ENCODE peak calls at places on chromosome 4, in six cellular contexts. V, Z, R, T, U and K are unnamed samples. For H3K4me1, the result is how much of the 10 kb centered on the place peaks cover.

GRCh38 chr4:7398104-7398423 is 36.7 kb downstream of the PSAPL1 start:
- DNase-seq in V (peak), Z (no peak), R (peak), T (no peak), U (no peak), K (no peak)

GRCh38 chr4:176838611-176839411 is 46.1 kb upstream of the VEGFC start:
- DNase-seq in V (no peak), Z (no peak), R (peak), T (no peak), U (no peak), K (no peak)

GRCh38 chr4:69881173-69881773 is 21.3 kb upstream of the SULT1E1 start:
- DNase-seq in V (peak), Z (peak), R (no peak), T (peak), U (peak), K (no peak)

GRCh38 chr4:168486961-168487820 is 6.9 kb upstream of the DDX60L start:
- DNase-seq in V (no peak), Z (no peak), R (no peak), T (no peak), U (no peak), K (no peak)

GRCh38 chr4:81601270-81601694 is 129.6 kb upstream of the RASGEF1B start:
- DNase-seq in V (no peak), Z (no peak), R (no peak), T (no peak), U (no peak), K (no peak)

GRCh38 chr4:98387345-98388017 is 126.3 kb downstream of the RAP1GDS1 start:
- DNase-seq in V (no peak), Z (no peak), R (no peak), T (no peak), U (no peak), K (no peak)

GRCh38 chr4:53916431-53916889 is 147.9 kb downstream of the CHIC2 start:
- DNase-seq in V (no peak), Z (no peak), R (no peak), T (no peak), U (no peak), K (no peak)

GRCh38 chr4:59759082-59759825 is 1440.9 kb upstream of the ADGRL3 start:
- DNase-seq in V (no peak), Z (no peak), R (no peak), T (no peak), U (no peak), K (no peak)

GRCh38 chr4:121777625-121778024 is 12.7 kb upstream of the SMIM43 start:
- DNase-seq in V (no peak), Z (no peak), R (no peak), T (no peak), U (no peak), K (no peak)

GRCh38 chr4:40350627-40351227 is 15.6 kb downstream of the CHRNA9 start:
- DNase-seq in V (no peak), Z (no peak), R (no peak), T (no peak), U (no peak), K (no peak)

GRCh38 chr4:7103599-7104365 is 35.9 kb upstream of the GRPEL1 start:
- DNase-seq in V (peak), Z (peak), R (peak), T (no peak), U (peak), K (peak)

GRCh38 chr4:158313566-158313965 is 103.3 kb downstream of the TMEM144 start:
- DNase-seq in V (no peak), Z (no peak), R (no peak), T (no peak), U (no peak), K (no peak)

GRCh38 chr4:48553720-48554119 is 63.7 kb downstream of the ZAR1 start:
- DNase-seq in V (no peak), Z (no peak), R (no peak), T (no peak), U (no peak), K (no peak)

GRCh38 chr4:48554606-48555005 is 64.6 kb downstream of the ZAR1 start:
- DNase-seq in V (no peak), Z (no peak), R (no peak), T (peak), U (peak), K (no peak)

GRCh38 chr4:48556268-48556667 is 66.2 kb downstream of the ZAR1 start:
- DNase-seq in V (no peak), Z (no peak), R (no peak), T (no peak), U (no peak), K (no peak)

GRCh38 chr4:48558026-48558425 is 68.0 kb downstream of the ZAR1 start:
- DNase-seq in V (no peak), Z (no peak), R (no peak), T (no peak), U (no peak), K (no peak)

DNA sequence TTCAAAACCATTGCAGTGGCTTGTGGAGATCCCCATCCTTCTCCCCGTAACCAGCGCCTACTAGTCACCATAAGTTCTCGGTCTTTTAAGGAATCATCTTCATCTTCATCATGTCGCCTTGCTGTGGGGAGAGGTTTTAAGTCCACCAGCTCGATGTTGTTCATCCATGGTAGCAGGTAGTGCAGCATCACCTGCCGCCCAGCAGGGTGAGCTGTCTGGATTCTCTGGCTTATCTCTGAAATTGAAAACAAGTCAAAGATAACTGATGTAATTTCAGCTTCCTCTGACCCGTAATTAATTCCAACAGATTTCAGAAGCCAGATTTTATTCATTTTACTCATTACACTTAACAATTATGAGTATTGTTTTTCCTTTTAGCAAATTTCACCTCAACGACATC is 67.4 kb downstream of the ZAR1 start:
- DNase-seq in V (no peak), Z (no peak), R (no peak), T (peak), U (no peak), K (no peak)
- TF ChIP-seq CTCF in V (no peak), Z (peak), R (no peak), T (peak), U (peak), K (no peak)

GRCh38 chr4:165325732-165326512 is 1.5 kb upstream of the MSMO1 start:
- DNase-seq in V (no peak), Z (peak), R (no peak), T (peak), U (no peak), K (no peak)
- H3K4me3 ChIP-seq in V (no peak), Z (peak), R (no peak), T (peak), U (peak), K (no peak)

GRCh38 chr4:170750519-170750918 is 660.8 kb upstream of the AADAT start:
- DNase-seq in V (no peak), Z (no peak), R (no peak), T (no peak), U (no peak), K (no peak)
- H3K4me1 ChIP-seq in V (under half), Z (under half), R (under half), T (under half), U (under half), K (under half)

GRCh38 chr4:184794470-184794869 is 31.3 kb downstream of the ACSL1 start:
- DNase-seq in V (no peak), Z (no peak), R (no peak), T (no peak), U (no peak), K (no peak)
- TF ChIP-seq CTCF in V (no peak), Z (no peak), R (no peak), T (no peak), U (no peak), K (no peak)

GRCh38 chr4:16894406-16894805 is 4.0 kb downstream of the LDB2 start:
- DNase-seq in V (no peak), Z (no peak), R (no peak), T (peak), U (no peak), K (no peak)
- H3K4me3 ChIP-seq in V (no peak), Z (no peak), R (no peak), T (peak), U (no peak), K (no peak)

GRCh38 chr4:150127757-150128156 is 49.5 kb downstream of the DCLK2 start:
- DNase-seq in V (no peak), Z (no peak), R (no peak), T (no peak), U (no peak), K (no peak)
- H3K4me1 ChIP-seq in V (under half), Z (under half), R (under half), T (under half), U (under half), K (under half)

GRCh38 chr4:128220286-128221235 is 67.1 kb downstream of the PGRMC2 start:
- DNase-seq in V (no peak), Z (peak), R (no peak), T (peak), U (no peak), K (no peak)
- TF ChIP-seq CTCF in V (peak), Z (peak), R (peak), T (peak), U (peak), K (no peak)

GRCh38 chr4:61468091-61468720 is 268.1 kb downstream of the ADGRL3 start:
- DNase-seq in V (no peak), Z (no peak), R (no peak), T (peak), U (no peak), K (no peak)

GRCh38 chr4:61461956-61462355 is 261.8 kb downstream of the ADGRL3 start:
- DNase-seq in V (no peak), Z (no peak), R (no peak), T (no peak), U (no peak), K (no peak)

DNA sequence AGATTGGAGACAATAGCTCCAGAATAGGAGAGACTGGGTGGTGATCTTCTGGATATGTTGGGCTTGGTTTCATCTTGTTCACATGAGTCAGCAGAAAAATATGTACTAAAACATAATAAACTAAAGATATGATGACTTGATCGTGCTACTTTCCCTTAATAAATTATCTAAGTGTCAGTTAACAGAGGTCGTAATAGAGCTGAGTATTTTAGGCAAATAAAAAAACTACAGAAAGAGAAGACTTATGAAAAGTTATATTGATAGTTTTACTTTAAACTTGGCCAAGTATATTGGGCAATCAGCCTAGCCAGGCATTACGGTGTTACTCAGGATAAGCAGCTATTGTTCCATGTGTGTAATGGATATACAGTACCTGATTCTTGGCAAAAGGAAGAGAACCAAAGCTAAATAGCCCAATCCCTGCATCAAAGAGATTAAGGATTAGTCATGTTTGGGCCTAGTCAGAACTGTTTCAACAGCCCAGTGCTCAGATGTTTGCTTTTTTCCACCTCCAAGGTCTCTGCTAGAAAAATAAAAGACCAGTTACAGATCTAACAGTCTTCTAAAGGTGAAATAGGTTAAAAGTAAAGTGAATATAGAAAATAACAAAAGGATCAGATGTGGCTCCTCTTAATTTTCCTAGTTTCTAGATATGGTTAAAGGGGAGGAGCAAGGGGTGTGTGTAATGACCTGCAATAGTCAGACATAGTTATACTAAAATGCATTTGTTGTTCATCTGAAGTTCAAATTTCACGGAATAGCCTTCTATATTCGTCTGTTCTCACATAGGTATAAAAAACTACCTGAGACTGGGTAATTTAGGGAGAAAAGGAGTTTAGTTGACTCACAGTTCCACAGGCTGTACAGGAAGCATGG is 262.6 kb downstream of the ADGRL3 start:
- DNase-seq in V (no peak), Z (peak), R (no peak), T (no peak), U (no peak), K (no peak)
- H3K4me3 ChIP-seq in V (no peak), Z (no peak), R (no peak), T (no peak), U (no peak), K (no peak)

GRCh38 chr4:41572414-41572986 is 34.5 kb downstream of the LIMCH1 start:
- DNase-seq in V (no peak), Z (no peak), R (no peak), T (no peak), U (no peak), K (no peak)
- H3K4me1 ChIP-seq in V (under half), Z (under half), R (under half), T (under half), U (under half), K (under half)